ENCODE peak calls at places on chromosomes 3 and 15, in seven cellular contexts. One of them, this sample, is unnamed.

GRCh38 chr3:61524933-61525332 is 36.4 kb upstream of the PTPRG start:
- DNase-seq in caudate nucleus: no peak
- DNase-seq in thoracic aorta: no peak
- DNase-seq in endothelial cell: no peak
- DNase-seq in NCI-H2171: no peak
- DNase-seq in EL: no peak
- DNase-seq in astrocyte: no peak
- DNase-seq in this sample: no peak

GRCh38 chr3:57227930-57228733 is 603 bp downstream of the APPL1 start:
- DNase-seq in caudate nucleus: peak
- DNase-seq in thoracic aorta: no peak
- DNase-seq in endothelial cell: peak
- DNase-seq in NCI-H2171: no peak
- DNase-seq in EL: peak
- DNase-seq in astrocyte: peak
- DNase-seq in this sample: no peak

GRCh38 chr3:151265866-151266265 is 12.5 kb downstream of the P2RY14 start:
- DNase-seq in caudate nucleus: no peak
- DNase-seq in thoracic aorta: no peak
- DNase-seq in endothelial cell: no peak
- DNase-seq in NCI-H2171: no peak
- DNase-seq in EL: no peak
- DNase-seq in astrocyte: no peak
- DNase-seq in this sample: no peak

GRCh38 chr15:31365655-31366127 is 39.1 kb downstream of the KLF13 start:
- DNase-seq in caudate nucleus: peak
- DNase-seq in thoracic aorta: peak
- DNase-seq in endothelial cell: peak
- DNase-seq in NCI-H2171: no peak
- DNase-seq in EL: peak
- DNase-seq in astrocyte: peak
- DNase-seq in this sample: no peak

GRCh38 chr3:46484388-46484787 is 13.4 kb upstream of the RTP3 start:
- DNase-seq in caudate nucleus: no peak
- DNase-seq in thoracic aorta: no peak
- DNase-seq in endothelial cell: no peak
- DNase-seq in NCI-H2171: no peak
- DNase-seq in EL: no peak
- DNase-seq in astrocyte: no peak
- DNase-seq in this sample: no peak

GRCh38 chr15:87591521-87591920 is 665.0 kb downstream of the NTRK3 start:
- DNase-seq in caudate nucleus: no peak
- DNase-seq in thoracic aorta: no peak
- DNase-seq in endothelial cell: no peak
- DNase-seq in NCI-H2171: no peak
- DNase-seq in EL: no peak
- DNase-seq in astrocyte: no peak
- DNase-seq in this sample: no peak

GRCh38 chr15:44328135-44328534 is 39.6 kb downstream of the GOLM2 start:
- DNase-seq in caudate nucleus: no peak
- DNase-seq in thoracic aorta: no peak
- DNase-seq in endothelial cell: no peak
- DNase-seq in NCI-H2171: no peak
- DNase-seq in EL: no peak
- DNase-seq in astrocyte: no peak
- DNase-seq in this sample: no peak

GRCh38 chr3:61858054-61858453 is 296.7 kb downstream of the PTPRG start:
- DNase-seq in caudate nucleus: no peak
- DNase-seq in thoracic aorta: no peak
- DNase-seq in endothelial cell: no peak
- DNase-seq in NCI-H2171: no peak
- DNase-seq in EL: no peak
- DNase-seq in astrocyte: peak
- DNase-seq in this sample: peak

GRCh38 chr3:38382506-38383080 is 36.0 kb downstream of the XYLB start:
- DNase-seq in caudate nucleus: no peak
- DNase-seq in thoracic aorta: no peak
- DNase-seq in endothelial cell: no peak
- DNase-seq in NCI-H2171: no peak
- DNase-seq in EL: no peak
- DNase-seq in astrocyte: no peak
- DNase-seq in this sample: no peak

GRCh38 chr15:40029979-40030893 is 8.7 kb downstream of the SRP14 start:
- DNase-seq in caudate nucleus: no peak
- DNase-seq in thoracic aorta: no peak
- DNase-seq in endothelial cell: peak
- DNase-seq in NCI-H2171: no peak
- DNase-seq in EL: peak
- DNase-seq in astrocyte: no peak
- DNase-seq in this sample: no peak

GRCh38 chr3:31530039-31530983 is 2.4 kb upstream of the STT3B start:
- DNase-seq in caudate nucleus: no peak
- DNase-seq in thoracic aorta: no peak
- DNase-seq in endothelial cell: no peak
- DNase-seq in NCI-H2171: no peak
- DNase-seq in EL: no peak
- DNase-seq in astrocyte: no peak
- DNase-seq in this sample: no peak

GRCh38 chr3:101689291-101689690 is 2.8 kb upstream of the RPL24 start:
- DNase-seq in caudate nucleus: no peak
- DNase-seq in thoracic aorta: no peak
- DNase-seq in endothelial cell: no peak
- DNase-seq in NCI-H2171: no peak
- DNase-seq in EL: no peak
- DNase-seq in astrocyte: no peak
- DNase-seq in this sample: no peak

GRCh38 chr3:133488785-133489367 is 84.6 kb upstream of the CDV3 start:
- DNase-seq in caudate nucleus: no peak
- DNase-seq in thoracic aorta: no peak
- DNase-seq in endothelial cell: no peak
- DNase-seq in NCI-H2171: peak
- DNase-seq in EL: peak
- DNase-seq in astrocyte: peak
- DNase-seq in this sample: no peak